ENCODE peak calls at places on chromosomes 11 and 22, in seven cellular contexts. C is A549, V is H1, X is sigmoid colon, K is ovary, G is stomach, R is K562. O is an unnamed sample. For H3K4me1, the result is how much of the 10 kb centered on the place peaks cover.

GRCh38 chr22:29907753-29908515 is 25.0 kb downstream of the MTMR3 start:
- DNase-seq in C (peak), V (no peak), X (peak), K (peak), G (peak), R (peak), O (peak)

GRCh38 chr11:1531418-1531817 is 40.7 kb downstream of the DUSP8 start:
- DNase-seq in C (no peak), V (no peak), X (no peak), K (no peak), G (no peak), R (no peak), O (no peak)

GRCh38 chr11:17277024-17277584 is 565 bp downstream of the NUCB2 start:
- DNase-seq in C (peak), V (no peak), X (peak), K (no peak), G (no peak), R (peak), O (no peak)

GRCh38 chr11:119144825-119145476 is 3.9 kb upstream of the ABCG4 start:
- DNase-seq in C (peak), V (no peak), X (no peak), K (peak), G (peak), R (peak), O (peak)

GRCh38 chr11:20258496-20258895 is 98.2 kb upstream of the DBX1 start:
- DNase-seq in C (no peak), V (no peak), X (no peak), K (no peak), G (no peak), R (no peak), O (no peak)

GRCh38 chr11:92222701-92223100 is 1.9 kb upstream of the FAT3 start:
- DNase-seq in C (no peak), V (no peak), X (no peak), K (no peak), G (no peak), R (no peak), O (no peak)

GRCh38 chr11:203945-204586 is 3.1 kb downstream of the BET1L start:
- DNase-seq in C (no peak), V (no peak), X (peak), K (no peak), G (peak), R (no peak), O (no peak)

GRCh38 chr11:74592441-74593362 is at the start of gene POLD3:
- DNase-seq in C (peak), V (peak), X (peak), K (peak), G (peak), R (peak), O (peak)

GRCh38 chr22:40196628-40197027 is 18.9 kb downstream of the TNRC6B start:
- DNase-seq in C (no peak), V (no peak), X (no peak), K (no peak), G (no peak), R (no peak), O (no peak)

GRCh38 chr11:3217751-3218482 is 696 bp downstream of the MRGPRG start:
- DNase-seq in C (no peak), V (no peak), X (peak), K (peak), G (no peak), R (no peak), O (peak)

GRCh38 chr11:37264783-37265182 is 666.7 kb upstream of the RAG2 start:
- DNase-seq in C (no peak), V (no peak), X (no peak), K (no peak), G (no peak), R (no peak), O (no peak)

GRCh38 chr11:15843309-15843857 is 513.0 kb downstream of the SOX6 start:
- DNase-seq in C (no peak), V (no peak), X (no peak), K (no peak), G (peak), R (no peak), O (no peak)

GRCh38 chr11:48675945-48676344 is 187.4 kb downstream of the OR4A47 start:
- DNase-seq in C (no peak), V (no peak), X (no peak), K (no peak), G (no peak), R (no peak), O (no peak)

GRCh38 chr11:76769071-76769560 is 14.0 kb upstream of the TSKU start:
- DNase-seq in C (no peak), V (no peak), X (no peak), K (no peak), G (no peak), R (no peak), O (no peak)

GRCh38 chr22:29992341-29993275 is 87.7 kb upstream of the HORMAD2 start:
- DNase-seq in C (no peak), V (no peak), X (no peak), K (no peak), G (no peak), R (no peak), O (no peak)

GRCh38 chr11:73204711-73205121 is 13.4 kb upstream of the P2RY2 start:
- DNase-seq in C (no peak), V (no peak), X (peak), K (peak), G (no peak), R (no peak), O (peak)

GRCh38 chr22:44787832-44788231 is 35.5 kb downstream of the ARHGAP8 start:
- DNase-seq in C (no peak), V (no peak), X (no peak), K (no peak), G (no peak), R (no peak), O (no peak)
- TF ChIP-seq POLR2A in C (no peak), V (no peak), X (no peak), K (no peak), G (no peak), R (no peak), O (no peak)

GRCh38 chr11:70063555-70063954 is 14.6 kb upstream of the ANO1 start:
- DNase-seq in C (no peak), V (no peak), X (no peak), K (no peak), G (no peak), R (no peak), O (no peak)
- H3K4me1 ChIP-seq in C (under half), V (under half), X (under half), K (under half), G (under half), R (under half), O (under half)

DNA sequence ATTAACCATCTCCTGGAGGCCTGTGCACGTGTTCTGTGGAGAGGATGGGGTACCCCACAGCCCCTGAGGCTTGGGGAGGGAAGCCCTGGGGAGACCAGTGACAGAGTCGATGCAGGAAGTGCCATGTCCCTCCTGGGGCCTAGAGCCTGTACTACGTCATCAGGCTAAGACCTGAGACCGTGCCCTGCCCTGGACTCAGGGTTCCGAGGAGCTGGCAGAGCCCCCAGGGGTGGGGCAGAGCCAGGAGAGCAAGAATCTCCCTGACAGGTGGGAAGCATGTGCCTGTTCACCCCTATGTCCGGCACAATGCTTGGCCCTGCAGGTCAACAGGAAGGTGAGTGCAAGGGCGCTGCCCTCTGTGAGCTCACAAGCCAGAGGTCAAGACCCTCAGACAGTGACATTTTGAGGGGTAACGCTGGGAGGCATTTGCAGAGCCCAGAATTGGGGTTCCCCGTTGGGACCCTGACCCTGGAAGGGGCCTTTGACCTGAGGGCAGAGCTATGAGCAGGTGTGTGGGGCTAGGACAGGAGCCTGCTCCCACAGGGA is 781.6 kb downstream of the BRD1 start:
- DNase-seq in C (no peak), V (no peak), X (no peak), K (no peak), G (no peak), R (no peak), O (no peak)
- TF ChIP-seq EP300 in C (no peak), V (no peak), X (no peak), K (no peak), G (no peak), R (no peak), O (no peak)

GRCh38 chr11:60950933-60951610 is 904 bp downstream of the SLC15A3 start:
- DNase-seq in C (no peak), V (no peak), X (no peak), K (peak), G (peak), R (no peak), O (no peak)
- TF ChIP-seq POLR2A in C (no peak), V (no peak), X (no peak), K (no peak), G (no peak), R (no peak), O (no peak)

DNA sequence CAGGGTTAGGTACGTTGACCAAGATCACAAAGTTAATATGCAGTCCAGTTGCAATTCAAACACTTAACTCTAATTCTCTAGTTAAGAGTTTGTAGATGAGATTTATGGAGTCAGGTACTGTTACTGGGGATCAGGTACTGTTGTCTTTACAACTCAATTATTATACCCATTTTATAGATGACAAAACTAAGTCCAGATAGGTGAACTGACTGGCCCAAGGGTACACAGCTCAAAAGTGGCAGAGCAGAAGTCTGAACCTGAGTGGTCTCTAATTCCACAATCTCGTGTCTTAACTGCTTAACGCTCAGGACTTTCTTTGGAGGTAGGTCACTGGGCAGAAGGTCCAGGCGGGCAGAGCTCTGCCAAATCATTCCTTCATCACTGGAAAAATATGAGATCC is 77.5 kb downstream of the DSCAML1 start:
- DNase-seq in C (no peak), V (no peak), X (no peak), K (no peak), G (no peak), R (no peak), O (no peak)
- H3K4me1 ChIP-seq in C (under half), V (under half), X (under half), K (under half), G (under half), R (under half), O (under half)

GRCh38 chr11:78139422-78140391 is at the start of gene ALG8:
- DNase-seq in C (peak), V (peak), X (peak), K (peak), G (peak), R (peak), O (peak)
- TF ChIP-seq EP300 in C (no peak), V (no peak), X (no peak), K (no peak), G (no peak), R (peak), O (no peak)

GRCh38 chr11:69705901-69706787 is 2.3 kb upstream of the FGF19 start:
- DNase-seq in C (no peak), V (no peak), X (no peak), K (no peak), G (no peak), R (no peak), O (no peak)
- TF ChIP-seq POLR2A in C (no peak), V (no peak), X (no peak), K (no peak), G (no peak), R (no peak), O (no peak)

DNA sequence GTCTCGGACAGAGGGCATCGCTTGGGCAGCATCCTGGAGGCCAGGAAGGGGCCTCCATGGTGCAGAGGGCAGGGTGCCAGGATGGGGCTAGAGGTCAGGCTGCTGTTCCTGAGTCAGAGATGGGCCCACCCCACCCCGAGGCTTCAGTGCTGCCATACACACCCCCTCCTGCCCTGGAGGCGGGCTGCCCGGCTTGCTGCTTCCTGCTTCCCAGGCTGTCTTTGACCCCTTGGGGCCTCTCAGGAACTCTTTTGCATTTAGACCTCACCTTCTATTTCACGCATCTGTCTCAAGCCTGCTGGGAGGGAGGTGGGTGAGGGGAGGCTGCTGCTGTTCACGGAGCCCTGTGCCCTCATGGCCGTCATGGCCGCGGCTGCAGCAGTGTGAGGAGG is 6.6 kb upstream of the GRAMD4 start:
- DNase-seq in C (no peak), V (no peak), X (no peak), K (peak), G (no peak), R (no peak), O (peak)
- H3K4me1 ChIP-seq in C (under half), V (under half), X (under half), K (under half), G (half or more), R (under half), O (under half)